ENCODE peak calls at places on chromosomes 6 and 20, in nine cellular contexts. One of them, this sample, is unnamed.

GRCh38 chr20:49591217-49591865 is 23.4 kb upstream of the PTGIS start:
- DNase-seq in uterus: peak
- DNase-seq in gastrocnemius medialis: no peak
- DNase-seq in cardiac fibroblast: peak
- DNase-seq in left ventricle myocardium inferior: no peak
- DNase-seq in HL-60: no peak
- DNase-seq in IMR-90: peak
- DNase-seq in fibroblast of mammary gland: no peak
- DNase-seq in dorsolateral prefrontal cortex: no peak
- DNase-seq in this sample: no peak

GRCh38 chr6:141580121-141580520 is 552.6 kb upstream of the GJE1 start:
- DNase-seq in uterus: no peak
- DNase-seq in gastrocnemius medialis: no peak
- DNase-seq in cardiac fibroblast: no peak
- DNase-seq in left ventricle myocardium inferior: no peak
- DNase-seq in HL-60: no peak
- DNase-seq in IMR-90: peak
- DNase-seq in fibroblast of mammary gland: no peak
- DNase-seq in dorsolateral prefrontal cortex: no peak
- DNase-seq in this sample: no peak

GRCh38 chr20:34075647-34076046 is 36.4 kb downstream of the EIF2S2 start:
- DNase-seq in uterus: no peak
- DNase-seq in gastrocnemius medialis: no peak
- DNase-seq in cardiac fibroblast: no peak
- DNase-seq in left ventricle myocardium inferior: no peak
- DNase-seq in HL-60: no peak
- DNase-seq in IMR-90: no peak
- DNase-seq in fibroblast of mammary gland: no peak
- DNase-seq in dorsolateral prefrontal cortex: no peak
- DNase-seq in this sample: no peak

GRCh38 chr20:62210496-62210855 is 9.6 kb downstream of the HRH3 start:
- DNase-seq in uterus: no peak
- DNase-seq in gastrocnemius medialis: no peak
- DNase-seq in cardiac fibroblast: no peak
- DNase-seq in left ventricle myocardium inferior: no peak
- DNase-seq in HL-60: no peak
- DNase-seq in IMR-90: no peak
- DNase-seq in fibroblast of mammary gland: no peak
- DNase-seq in dorsolateral prefrontal cortex: no peak
- DNase-seq in this sample: no peak

GRCh38 chr6:32785781-32786533 is 22.6 kb upstream of the HLA-DQB2 start:
- DNase-seq in uterus: no peak
- DNase-seq in gastrocnemius medialis: peak
- DNase-seq in cardiac fibroblast: peak
- DNase-seq in left ventricle myocardium inferior: no peak
- DNase-seq in HL-60: no peak
- DNase-seq in IMR-90: peak
- DNase-seq in fibroblast of mammary gland: peak
- DNase-seq in dorsolateral prefrontal cortex: no peak
- DNase-seq in this sample: peak

GRCh38 chr20:51596656-51597388 is 54.3 kb upstream of the NFATC2 start:
- DNase-seq in uterus: no peak
- DNase-seq in gastrocnemius medialis: no peak
- DNase-seq in cardiac fibroblast: no peak
- DNase-seq in left ventricle myocardium inferior: no peak
- DNase-seq in HL-60: no peak
- DNase-seq in IMR-90: no peak
- DNase-seq in fibroblast of mammary gland: no peak
- DNase-seq in dorsolateral prefrontal cortex: peak
- DNase-seq in this sample: no peak

GRCh38 chr20:31679357-31680285 is 41.9 kb downstream of the COX4I2 start:
- DNase-seq in uterus: no peak
- DNase-seq in gastrocnemius medialis: no peak
- DNase-seq in cardiac fibroblast: no peak
- DNase-seq in left ventricle myocardium inferior: no peak
- DNase-seq in HL-60: no peak
- DNase-seq in IMR-90: no peak
- DNase-seq in fibroblast of mammary gland: no peak
- DNase-seq in dorsolateral prefrontal cortex: no peak
- DNase-seq in this sample: no peak

GRCh38 chr6:11712760-11713159 is 65.8 kb downstream of the ADTRP start:
- DNase-seq in uterus: no peak
- DNase-seq in gastrocnemius medialis: peak
- DNase-seq in cardiac fibroblast: peak
- DNase-seq in left ventricle myocardium inferior: no peak
- DNase-seq in HL-60: peak
- DNase-seq in IMR-90: peak
- DNase-seq in fibroblast of mammary gland: peak
- DNase-seq in dorsolateral prefrontal cortex: no peak
- DNase-seq in this sample: no peak

GRCh38 chr20:25248501-25249172 is 752 bp downstream of the PYGB start:
- DNase-seq in uterus: peak
- DNase-seq in gastrocnemius medialis: no peak
- DNase-seq in cardiac fibroblast: peak
- DNase-seq in left ventricle myocardium inferior: peak
- DNase-seq in HL-60: no peak
- DNase-seq in IMR-90: peak
- DNase-seq in fibroblast of mammary gland: peak
- DNase-seq in dorsolateral prefrontal cortex: peak
- DNase-seq in this sample: peak

GRCh38 chr6:2855061-2855519 is 13.4 kb upstream of the SERPINB1 start:
- DNase-seq in uterus: no peak
- DNase-seq in gastrocnemius medialis: no peak
- DNase-seq in cardiac fibroblast: peak
- DNase-seq in left ventricle myocardium inferior: no peak
- DNase-seq in HL-60: no peak
- DNase-seq in IMR-90: no peak
- DNase-seq in fibroblast of mammary gland: no peak
- DNase-seq in dorsolateral prefrontal cortex: no peak
- DNase-seq in this sample: no peak

GRCh38 chr6:107115695-107116327 is 496 bp upstream of the BEND3 start:
- DNase-seq in uterus: peak
- DNase-seq in gastrocnemius medialis: peak
- DNase-seq in cardiac fibroblast: peak
- DNase-seq in left ventricle myocardium inferior: no peak
- DNase-seq in HL-60: peak
- DNase-seq in IMR-90: no peak
- DNase-seq in fibroblast of mammary gland: no peak
- DNase-seq in dorsolateral prefrontal cortex: peak
- DNase-seq in this sample: peak

GRCh38 chr6:143673638-143674037 is 4.1 kb upstream of the PHACTR2 start:
- DNase-seq in uterus: peak
- DNase-seq in gastrocnemius medialis: no peak
- DNase-seq in cardiac fibroblast: peak
- DNase-seq in left ventricle myocardium inferior: no peak
- DNase-seq in HL-60: no peak
- DNase-seq in IMR-90: peak
- DNase-seq in fibroblast of mammary gland: peak
- DNase-seq in dorsolateral prefrontal cortex: no peak
- DNase-seq in this sample: no peak

GRCh38 chr20:47232518-47232917 is 124.0 kb downstream of the ZMYND8 start:
- DNase-seq in uterus: no peak
- DNase-seq in gastrocnemius medialis: no peak
- DNase-seq in cardiac fibroblast: no peak
- DNase-seq in left ventricle myocardium inferior: no peak
- DNase-seq in HL-60: no peak
- DNase-seq in IMR-90: no peak
- DNase-seq in fibroblast of mammary gland: no peak
- DNase-seq in dorsolateral prefrontal cortex: no peak
- DNase-seq in this sample: no peak

GRCh38 chr6:143140767-143141166 is 80.1 kb downstream of the AIG1 start:
- DNase-seq in uterus: no peak
- DNase-seq in gastrocnemius medialis: no peak
- DNase-seq in cardiac fibroblast: no peak
- DNase-seq in left ventricle myocardium inferior: peak
- DNase-seq in HL-60: no peak
- DNase-seq in IMR-90: no peak
- DNase-seq in fibroblast of mammary gland: no peak
- DNase-seq in dorsolateral prefrontal cortex: no peak
- DNase-seq in this sample: no peak

GRCh38 chr20:44745560-44746366 is at the start of gene KCNK15:
- DNase-seq in uterus: peak
- DNase-seq in gastrocnemius medialis: no peak
- DNase-seq in cardiac fibroblast: peak
- DNase-seq in left ventricle myocardium inferior: peak
- DNase-seq in HL-60: peak
- DNase-seq in IMR-90: peak
- DNase-seq in fibroblast of mammary gland: no peak
- DNase-seq in dorsolateral prefrontal cortex: peak
- DNase-seq in this sample: no peak

GRCh38 chr20:56755201-56755600 is 126.1 kb downstream of the TFAP2C start:
- DNase-seq in uterus: no peak
- DNase-seq in gastrocnemius medialis: no peak
- DNase-seq in cardiac fibroblast: no peak
- DNase-seq in left ventricle myocardium inferior: no peak
- DNase-seq in HL-60: no peak
- DNase-seq in IMR-90: no peak
- DNase-seq in fibroblast of mammary gland: peak
- DNase-seq in dorsolateral prefrontal cortex: no peak
- DNase-seq in this sample: no peak

GRCh38 chr6:150638286-150638685 is 38.6 kb downstream of the PLEKHG1 start:
- DNase-seq in uterus: no peak
- DNase-seq in gastrocnemius medialis: no peak
- DNase-seq in cardiac fibroblast: no peak
- DNase-seq in left ventricle myocardium inferior: no peak
- DNase-seq in HL-60: no peak
- DNase-seq in IMR-90: no peak
- DNase-seq in fibroblast of mammary gland: no peak
- DNase-seq in dorsolateral prefrontal cortex: no peak
- DNase-seq in this sample: no peak

DNA sequence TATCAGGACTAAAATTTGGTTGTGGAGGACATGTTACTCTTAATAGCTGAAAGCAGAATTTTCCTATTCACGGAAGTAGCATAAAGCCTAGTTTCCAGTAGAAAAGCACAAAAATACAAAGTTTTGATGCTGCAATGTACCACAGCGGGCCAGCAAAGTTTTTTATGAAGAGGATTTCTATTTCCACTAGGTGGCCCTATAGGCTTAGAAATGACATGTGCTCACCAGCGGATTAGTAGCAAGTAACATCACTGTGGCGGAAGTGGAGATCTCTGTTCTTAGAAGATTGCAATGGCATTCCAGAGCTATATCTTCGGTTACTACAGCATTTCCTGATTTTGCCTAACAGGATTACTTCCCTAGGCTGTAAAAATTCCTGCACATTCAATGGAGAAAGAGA is 1219.0 kb upstream of the EYS start:
- DNase-seq in uterus: no peak
- DNase-seq in gastrocnemius medialis: no peak
- DNase-seq in cardiac fibroblast: peak
- DNase-seq in left ventricle myocardium inferior: no peak
- DNase-seq in HL-60: no peak
- DNase-seq in IMR-90: no peak
- DNase-seq in fibroblast of mammary gland: no peak
- DNase-seq in dorsolateral prefrontal cortex: no peak
- DNase-seq in this sample: no peak
- TF ChIP-seq CTCF in uterus: no peak
- TF ChIP-seq CTCF in gastrocnemius medialis: no peak
- TF ChIP-seq CTCF in cardiac fibroblast: peak
- TF ChIP-seq CTCF in left ventricle myocardium inferior: no peak
- TF ChIP-seq CTCF in HL-60: no peak
- TF ChIP-seq CTCF in IMR-90: no peak
- TF ChIP-seq CTCF in fibroblast of mammary gland: no peak
- TF ChIP-seq CTCF in dorsolateral prefrontal cortex: no peak
- TF ChIP-seq CTCF in this sample: no peak

GRCh38 chr6:128807577-128807976 is 75.4 kb upstream of the LAMA2 start:
- DNase-seq in uterus: no peak
- DNase-seq in gastrocnemius medialis: no peak
- DNase-seq in cardiac fibroblast: peak
- DNase-seq in left ventricle myocardium inferior: no peak
- DNase-seq in HL-60: no peak
- DNase-seq in IMR-90: peak
- DNase-seq in fibroblast of mammary gland: peak
- DNase-seq in dorsolateral prefrontal cortex: no peak
- DNase-seq in this sample: no peak
- TF ChIP-seq CTCF in uterus: peak
- TF ChIP-seq CTCF in gastrocnemius medialis: no peak
- TF ChIP-seq CTCF in cardiac fibroblast: peak
- TF ChIP-seq CTCF in left ventricle myocardium inferior: peak
- TF ChIP-seq CTCF in HL-60: no peak
- TF ChIP-seq CTCF in IMR-90: peak
- TF ChIP-seq CTCF in fibroblast of mammary gland: peak
- TF ChIP-seq CTCF in dorsolateral prefrontal cortex: no peak
- TF ChIP-seq CTCF in this sample: peak

GRCh38 chr6:111591370-111591900 is 14.2 kb downstream of the TRAF3IP2 start:
- DNase-seq in uterus: peak
- DNase-seq in gastrocnemius medialis: peak
- DNase-seq in cardiac fibroblast: peak
- DNase-seq in left ventricle myocardium inferior: peak
- DNase-seq in HL-60: peak
- DNase-seq in IMR-90: peak
- DNase-seq in fibroblast of mammary gland: peak
- DNase-seq in dorsolateral prefrontal cortex: no peak
- DNase-seq in this sample: no peak
- TF ChIP-seq CTCF in uterus: no peak
- TF ChIP-seq CTCF in gastrocnemius medialis: no peak
- TF ChIP-seq CTCF in cardiac fibroblast: no peak
- TF ChIP-seq CTCF in left ventricle myocardium inferior: no peak
- TF ChIP-seq CTCF in HL-60: no peak
- TF ChIP-seq CTCF in IMR-90: no peak
- TF ChIP-seq CTCF in fibroblast of mammary gland: no peak
- TF ChIP-seq CTCF in dorsolateral prefrontal cortex: no peak
- TF ChIP-seq CTCF in this sample: no peak

GRCh38 chr6:56875961-56876360 is 78.9 kb upstream of the BEND6 start:
- DNase-seq in uterus: no peak
- DNase-seq in gastrocnemius medialis: no peak
- DNase-seq in cardiac fibroblast: no peak
- DNase-seq in left ventricle myocardium inferior: no peak
- DNase-seq in HL-60: no peak
- DNase-seq in IMR-90: peak
- DNase-seq in fibroblast of mammary gland: peak
- DNase-seq in dorsolateral prefrontal cortex: no peak
- DNase-seq in this sample: no peak

GRCh38 chr6:56874328-56874727 is 80.6 kb upstream of the BEND6 start:
- DNase-seq in uterus: no peak
- DNase-seq in gastrocnemius medialis: no peak
- DNase-seq in cardiac fibroblast: no peak
- DNase-seq in left ventricle myocardium inferior: no peak
- DNase-seq in HL-60: no peak
- DNase-seq in IMR-90: no peak
- DNase-seq in fibroblast of mammary gland: no peak
- DNase-seq in dorsolateral prefrontal cortex: no peak
- DNase-seq in this sample: no peak

GRCh38 chr6:56877922-56878321 is 77.0 kb upstream of the BEND6 start:
- DNase-seq in uterus: no peak
- DNase-seq in gastrocnemius medialis: no peak
- DNase-seq in cardiac fibroblast: no peak
- DNase-seq in left ventricle myocardium inferior: no peak
- DNase-seq in HL-60: no peak
- DNase-seq in IMR-90: no peak
- DNase-seq in fibroblast of mammary gland: no peak
- DNase-seq in dorsolateral prefrontal cortex: no peak
- DNase-seq in this sample: no peak

DNA sequence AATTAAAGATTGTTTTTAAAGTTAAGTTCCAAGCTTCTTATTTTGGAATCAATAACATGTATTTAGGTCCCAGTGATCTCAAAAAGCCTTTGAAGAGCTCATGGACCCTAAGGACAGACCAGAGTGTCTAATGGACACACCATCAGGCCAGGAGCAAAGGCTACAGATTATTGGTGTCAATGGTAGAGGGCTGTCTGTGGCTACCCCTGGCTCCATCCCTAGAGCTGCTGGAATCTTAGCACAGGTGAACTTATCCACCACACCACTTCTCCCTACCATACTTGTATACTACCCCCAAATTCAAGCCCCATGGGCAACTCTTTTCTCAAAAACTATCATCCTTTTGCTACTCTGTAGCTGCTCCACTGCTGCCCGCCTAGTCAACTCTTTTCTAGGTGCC is 79.4 kb upstream of the BEND6 start:
- DNase-seq in uterus: no peak
- DNase-seq in gastrocnemius medialis: no peak
- DNase-seq in cardiac fibroblast: no peak
- DNase-seq in left ventricle myocardium inferior: no peak
- DNase-seq in HL-60: no peak
- DNase-seq in IMR-90: no peak
- DNase-seq in fibroblast of mammary gland: no peak
- DNase-seq in dorsolateral prefrontal cortex: no peak
- DNase-seq in this sample: no peak
- TF ChIP-seq CTCF in uterus: no peak
- TF ChIP-seq CTCF in gastrocnemius medialis: no peak
- TF ChIP-seq CTCF in cardiac fibroblast: no peak
- TF ChIP-seq CTCF in left ventricle myocardium inferior: no peak
- TF ChIP-seq CTCF in HL-60: no peak
- TF ChIP-seq CTCF in IMR-90: no peak
- TF ChIP-seq CTCF in fibroblast of mammary gland: no peak
- TF ChIP-seq CTCF in dorsolateral prefrontal cortex: no peak
- TF ChIP-seq CTCF in this sample: no peak